ENCODE peak calls at places on chromosomes 6 and 20, in six cellular contexts. X is CD8-positive, alpha-beta T cell; H is AG10803; V is body of pancreas; T is IMR-90; C is fibroblast of mammary gland. W is an unnamed sample.

GRCh38 chr6:22248513-22249308 is 48.1 kb downstream of the PRL start:
- DNase-seq in C (peak), V (no peak), X (no peak), H (no peak), T (peak), W (peak)

GRCh38 chr20:63844384-63845025 is 13.4 kb upstream of the ZBTB46 start:
- DNase-seq in H (no peak), C (no peak), T (no peak), X (no peak), V (no peak), W (peak)

GRCh38 chr20:23225407-23226060 is 125.1 kb upstream of the NXT1 start:
- DNase-seq in X (no peak), H (peak), T (peak), V (peak), C (peak), W (peak)

GRCh38 chr6:33914519-33915120 is 110.8 kb upstream of the MLN start:
- DNase-seq in C (no peak), X (peak), T (no peak), V (no peak), H (no peak), W (no peak)

GRCh38 chr20:32709528-32710121 is 33.6 kb downstream of the COMMD7 start:
- DNase-seq in X (no peak), V (no peak), C (no peak), T (peak), H (no peak), W (no peak)

GRCh38 chr6:12353731-12354130 is 63.6 kb downstream of the EDN1 start:
- DNase-seq in X (no peak), V (peak), C (peak), T (no peak), H (peak), W (no peak)

GRCh38 chr6:89433637-89434499 is 916 bp downstream of the ANKRD6 start:
- DNase-seq in T (no peak), H (no peak), C (no peak), V (peak), X (peak), W (peak)

GRCh38 chr6:90462102-90462501 is 124.8 kb downstream of the MAP3K7 start:
- DNase-seq in C (no peak), H (no peak), X (no peak), T (no peak), V (no peak), W (peak)

GRCh38 chr6:52522655-52523054 is 54.2 kb downstream of the TRAM2 start:
- DNase-seq in V (no peak), T (peak), C (peak), H (no peak), X (no peak), W (no peak)

GRCh38 chr6:41345901-41346300 is 10.5 kb downstream of the NCR2 start:
- DNase-seq in X (no peak), H (no peak), C (no peak), T (no peak), V (no peak), W (peak)

GRCh38 chr20:51703446-51704287 is 64.5 kb downstream of the ATP9A start:
- DNase-seq in V (no peak), C (no peak), H (no peak), T (no peak), X (no peak), W (no peak)

GRCh38 chr6:156842598-156843250 is 65.5 kb downstream of the ARID1B start:
- DNase-seq in H (no peak), V (no peak), C (peak), T (peak), X (no peak), W (no peak)

GRCh38 chr6:14713966-14714631 is 531.8 kb upstream of the JARID2 start:
- DNase-seq in T (no peak), V (no peak), H (no peak), X (no peak), C (no peak), W (no peak)

GRCh38 chr6:44779130-44779826 is 391.8 kb downstream of the CDC5L start:
- DNase-seq in C (no peak), V (no peak), H (no peak), T (no peak), X (no peak), W (no peak)

GRCh38 chr6:118542184-118542952 is 5.7 kb upstream of the PLN start:
- DNase-seq in T (peak), X (no peak), C (peak), V (no peak), H (peak), W (peak)

GRCh38 chr20:11544029-11544678 is 373.5 kb upstream of the BTBD3 start:
- DNase-seq in V (peak), T (peak), X (no peak), H (peak), C (peak), W (peak)

GRCh38 chr6:151317206-151317994 is 74.0 kb downstream of the ZBTB2 start:
- DNase-seq in H (peak), C (peak), X (no peak), V (no peak), T (peak), W (peak)

GRCh38 chr6:22521035-22521434 is 48.3 kb upstream of the HDGFL1 start:
- DNase-seq in V (no peak), C (no peak), H (no peak), X (no peak), T (no peak), W (no peak)

GRCh38 chr20:33309631-33310030 is 26.6 kb downstream of the BPIFB1 start:
- DNase-seq in T (no peak), X (no peak), C (no peak), V (no peak), H (no peak), W (peak)

GRCh38 chr20:61443541-61444126 is 191.6 kb downstream of the CDH4 start:
- DNase-seq in X (no peak), C (peak), V (no peak), T (peak), H (peak), W (no peak)

GRCh38 chr6:37182736-37183590 is 13.0 kb downstream of the PIM1 start:
- DNase-seq in X (peak), V (peak), C (no peak), H (no peak), T (no peak), W (peak)

GRCh38 chr6:75203721-75204120 is 2.1 kb downstream of the COL12A1 start:
- DNase-seq in H (peak), X (no peak), C (peak), V (no peak), T (peak), W (peak)

GRCh38 chr20:39643292-39643691 is 681.1 kb downstream of the DHX35 start:
- DNase-seq in X (no peak), C (no peak), H (no peak), V (no peak), T (no peak), W (no peak)

GRCh38 chr6:161082215-161082614 is 90.6 kb downstream of the MAP3K4 start:
- DNase-seq in X (no peak), T (no peak), H (no peak), V (no peak), C (no peak), W (no peak)

GRCh38 chr6:21593927-21594421 is 423 bp downstream of the SOX4 start:
- DNase-seq in T (peak), H (peak), C (peak), X (no peak), V (peak), W (peak)

GRCh38 chr6:55694148-55694547 is 115.2 kb upstream of the HMGCLL1 start:
- DNase-seq in V (no peak), T (peak), X (no peak), H (peak), C (peak), W (no peak)

GRCh38 chr6:147087641-147088040 is 116.6 kb upstream of the STXBP5 start:
- DNase-seq in C (no peak), X (no peak), V (no peak), T (no peak), H (peak), W (no peak)

GRCh38 chr20:23634985-23635767 is 2.6 kb downstream of the CST3 start:
- DNase-seq in C (peak), T (no peak), X (no peak), H (peak), V (no peak), W (peak)

GRCh38 chr6:31582230-31582601 is at the start of gene LTB:
- DNase-seq in C (no peak), V (no peak), X (peak), H (no peak), T (no peak), W (peak)

GRCh38 chr6:151389640-151390275 is 1.6 kb downstream of the ZBTB2 start:
- DNase-seq in H (peak), T (peak), X (no peak), C (peak), V (peak), W (peak)

GRCh38 chr20:17228624-17229061 is 1.8 kb downstream of the PCSK2 start:
- DNase-seq in T (no peak), X (no peak), V (peak), C (no peak), H (no peak), W (no peak)

GRCh38 chr6:10555625-10556309 is 34.6 kb downstream of the GCNT2 start:
- DNase-seq in T (peak), H (peak), C (peak), X (no peak), V (peak), W (no peak)

GRCh38 chr20:21741266-21741665 is 35.8 kb downstream of the PAX1 start:
- DNase-seq in X (no peak), V (no peak), C (no peak), T (no peak), H (no peak), W (no peak)

GRCh38 chr6:119346914-119347313 is 2.6 kb downstream of the MAN1A1 start:
- DNase-seq in V (no peak), T (no peak), C (no peak), X (no peak), H (no peak), W (no peak)

GRCh38 chr20:32606107-32606506 is 21.0 kb upstream of the NOL4L start:
- DNase-seq in T (no peak), C (no peak), H (no peak), X (no peak), V (no peak), W (no peak)

GRCh38 chr6:52391599-52391998 is 28.5 kb upstream of the EFHC1 start:
- DNase-seq in V (no peak), T (no peak), H (no peak), C (no peak), X (no peak), W (no peak)

GRCh38 chr6:56814802-56815201 is 140.1 kb upstream of the BEND6 start:
- DNase-seq in C (no peak), H (no peak), V (no peak), X (no peak), T (no peak), W (no peak)

GRCh38 chr6:52724041-52724405 is 39.3 kb downstream of the GSTA2 start:
- DNase-seq in X (no peak), T (peak), H (peak), C (peak), V (peak), W (peak)

DNA sequence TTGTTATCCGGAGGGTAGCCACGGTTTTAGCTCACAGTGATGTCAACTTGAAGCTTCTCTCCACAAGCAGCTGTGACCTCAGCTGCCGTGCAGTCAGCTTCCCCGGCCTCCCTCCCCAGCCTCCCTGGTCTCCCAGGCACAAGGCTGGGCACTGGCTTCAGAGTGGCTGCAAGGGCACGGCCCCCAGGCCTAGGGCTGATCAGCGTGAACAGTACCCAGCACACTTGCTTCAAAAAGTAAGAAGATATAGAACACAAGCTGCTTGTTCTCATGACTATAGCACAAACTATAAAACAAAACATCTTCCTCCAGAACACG is 199.2 kb upstream of the THBS2 start:
- DNase-seq in H (peak), X (no peak), T (peak), C (peak), V (no peak), W (no peak)
- H3K4me3 ChIP-seq in H (peak), X (no peak), T (no peak), C (no peak), V (no peak), W (no peak)

GRCh38 chr6:83849610-83850009 is 3.5 kb upstream of the RIPPLY2 start:
- DNase-seq in T (no peak), V (no peak), C (no peak), H (no peak), X (no peak), W (no peak)

GRCh38 chr6:83854766-83855165 is 1.6 kb downstream of the RIPPLY2 start:
- DNase-seq in X (no peak), V (no peak), C (no peak), T (no peak), H (no peak), W (no peak)

GRCh38 chr6:83853968-83854501 is 875 bp downstream of the RIPPLY2 start:
- DNase-seq in C (no peak), V (no peak), H (no peak), X (no peak), T (no peak), W (peak)

GRCh38 chr6:83852528-83853177 is 507 bp upstream of the RIPPLY2 start:
- DNase-seq in H (no peak), X (no peak), C (no peak), T (no peak), V (no peak), W (peak)

GRCh38 chr6:83853178-83853967 is at the start of gene RIPPLY2:
- DNase-seq in T (peak), V (peak), H (peak), X (no peak), C (peak), W (peak)
- H3K4me3 ChIP-seq in T (peak), V (no peak), H (peak), X (peak), C (peak), W (peak)

GRCh38 chr20:25394996-25395395 is 4.4 kb upstream of the ABHD12 start:
- DNase-seq in C (no peak), T (no peak), H (no peak), X (no peak), V (no peak), W (no peak)

GRCh38 chr20:25399038-25399430 is 8.4 kb upstream of the ABHD12 start:
- DNase-seq in X (no peak), T (peak), H (peak), C (peak), V (peak), W (peak)

GRCh38 chr20:25397081-25397480 is 6.4 kb upstream of the ABHD12 start:
- DNase-seq in X (no peak), C (no peak), T (no peak), V (no peak), H (no peak), W (no peak)

GRCh38 chr20:25397827-25398226 is 7.2 kb upstream of the ABHD12 start:
- DNase-seq in X (no peak), C (no peak), H (no peak), T (peak), V (no peak), W (no peak)

GRCh38 chr20:25398363-25399037 is 7.9 kb upstream of the ABHD12 start:
- DNase-seq in H (no peak), T (no peak), C (no peak), X (no peak), V (no peak), W (no peak)
- H3K4me3 ChIP-seq in H (no peak), T (no peak), C (no peak), X (no peak), V (no peak), W (no peak)

DNA sequence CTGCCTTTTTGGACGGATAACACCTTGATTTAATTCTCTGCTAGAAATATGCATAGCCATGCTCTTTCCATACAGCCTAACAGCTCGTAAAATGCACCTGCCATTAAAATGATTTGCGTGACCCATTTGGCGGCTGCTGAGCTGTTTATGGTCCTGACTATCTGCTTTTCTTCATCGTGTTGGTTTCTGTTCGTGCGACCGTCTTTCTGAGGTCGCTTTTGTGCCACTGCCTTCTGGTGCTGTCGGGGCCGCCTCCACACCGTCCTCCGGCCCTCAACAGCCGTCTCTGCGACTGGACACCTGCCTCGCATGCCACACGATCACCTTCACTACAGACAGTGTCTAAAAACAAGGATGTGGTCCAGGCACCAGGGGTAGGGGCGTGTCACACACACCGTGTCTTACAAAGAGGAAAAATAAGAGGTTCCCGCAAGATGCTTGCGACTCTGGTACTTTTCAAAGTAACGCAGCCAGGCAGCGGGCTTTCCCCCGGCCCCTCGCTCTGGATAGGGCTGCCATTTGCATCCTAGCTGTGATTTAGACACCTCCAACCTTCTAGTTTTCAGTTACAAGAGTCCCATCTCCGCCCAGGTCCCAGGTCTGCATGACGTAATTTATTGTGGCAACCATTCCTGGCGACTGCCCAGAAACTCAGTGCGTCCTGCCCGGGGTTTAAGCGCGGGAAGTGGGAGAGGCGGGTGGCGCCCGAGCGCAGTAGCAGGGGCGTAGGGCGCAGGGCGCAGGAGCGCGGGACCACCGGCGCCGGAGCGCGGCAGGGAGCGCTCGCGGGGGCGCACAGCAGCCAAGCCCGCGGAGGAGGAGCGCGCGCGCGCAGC is at the start of gene STMND1:
- DNase-seq in X (no peak), T (peak), H (peak), C (peak), V (peak), W (no peak)
- H3K4me3 ChIP-seq in X (no peak), T (peak), H (peak), C (no peak), V (peak), W (peak)

GRCh38 chr20:49325981-49326380 is 48.1 kb upstream of the ZNFX1 start:
- DNase-seq in H (peak), T (peak), V (no peak), C (peak), X (no peak), W (no peak)
- H3K4me3 ChIP-seq in H (peak), T (no peak), V (no peak), C (no peak), X (no peak), W (no peak)

GRCh38 chr6:129657433-129657832 is 52.5 kb downstream of the ARHGAP18 start:
- DNase-seq in C (no peak), T (no peak), X (no peak), H (no peak), V (no peak), W (no peak)

GRCh38 chr6:129651291-129651691 is 58.7 kb downstream of the ARHGAP18 start:
- DNase-seq in X (no peak), C (no peak), V (no peak), H (no peak), T (no peak), W (no peak)

GRCh38 chr6:129655334-129655733 is 54.6 kb downstream of the ARHGAP18 start:
- DNase-seq in T (no peak), C (no peak), H (no peak), V (no peak), X (no peak), W (no peak)

GRCh38 chr6:129653746-129654145 is 56.2 kb downstream of the ARHGAP18 start:
- DNase-seq in H (no peak), V (no peak), C (no peak), T (no peak), X (no peak), W (no peak)

GRCh38 chr6:129653229-129653628 is 56.7 kb downstream of the ARHGAP18 start:
- DNase-seq in C (no peak), V (no peak), T (no peak), X (no peak), H (no peak), W (no peak)
- H3K4me3 ChIP-seq in C (no peak), V (no peak), T (no peak), X (no peak), H (no peak), W (no peak)

W was measured in osteoblast.